ENCODE peak calls at places on chromosomes 16 and 17, in five cellular contexts. A is left ventricle myocardium superior, C is T-helper 1 cell, D is H9, R is fibroblast of pulmonary artery. L is an unnamed sample.

GRCh38 chr16:86971251-86971650 is 345.9 kb downstream of the C16orf95 start:
- DNase-seq in A (peak), C (no peak), D (no peak), R (no peak), L (no peak)

GRCh38 chr17:8072727-8073461 is 14.6 kb downstream of the ALOX12B start:
- DNase-seq in A (no peak), C (no peak), D (peak), R (no peak), L (no peak)

GRCh38 chr17:40886090-40886489 is 1.0 kb upstream of the KRT20 start:
- DNase-seq in A (no peak), C (no peak), D (no peak), R (peak), L (no peak)

GRCh38 chr16:81181013-81181720 is 57.3 kb upstream of the BCO1 start:
- DNase-seq in A (peak), C (no peak), D (peak), R (peak), L (no peak)

GRCh38 chr17:42155614-42156045 is 841 bp upstream of the RAB5C start:
- DNase-seq in A (no peak), C (no peak), D (peak), R (no peak), L (no peak)

GRCh38 chr17:50452627-50453300 is 15.9 kb downstream of the CHAD start:
- DNase-seq in A (no peak), C (no peak), D (no peak), R (peak), L (no peak)

GRCh38 chr17:73052923-73053322 is 39.6 kb downstream of the SLC39A11 start:
- DNase-seq in A (no peak), C (no peak), D (no peak), R (no peak), L (no peak)

GRCh38 chr16:73152731-73153130 is 104.8 kb upstream of the ZFHX3 start:
- DNase-seq in A (no peak), C (no peak), D (peak), R (no peak), L (no peak)

GRCh38 chr17:49646391-49647255 is 31.3 kb downstream of the SPOP start:
- DNase-seq in A (no peak), C (no peak), D (peak), R (peak), L (no peak)

GRCh38 chr17:63843387-63844292 is 1.2 kb upstream of the SMARCD2 start:
- DNase-seq in A (peak), C (no peak), D (no peak), R (peak), L (no peak)

GRCh38 chr16:9941245-9941644 is 241.0 kb downstream of the GRIN2A start:
- DNase-seq in A (no peak), C (no peak), D (no peak), R (no peak), L (no peak)

GRCh38 chr16:56436258-56436657 is 10.9 kb upstream of the AMFR start:
- DNase-seq in A (no peak), C (no peak), D (no peak), R (no peak), L (no peak)

GRCh38 chr16:75385507-75386152 is 47.7 kb downstream of the CFDP1 start:
- DNase-seq in A (no peak), C (no peak), D (no peak), R (peak), L (no peak)

GRCh38 chr16:4314532-4315184 is 1.2 kb upstream of the GLIS2 start:
- DNase-seq in A (peak), C (no peak), D (peak), R (peak), L (no peak)

GRCh38 chr17:1109606-1110523 is 69.9 kb downstream of the ABR start:
- DNase-seq in A (peak), C (no peak), D (peak), R (no peak), L (peak)

GRCh38 chr16:59697746-59698145 is 963.6 kb upstream of the GOT2 start:
- DNase-seq in A (no peak), C (no peak), D (no peak), R (no peak), L (no peak)

GRCh38 chr17:17884281-17885028 is 47.7 kb upstream of the SREBF1 start:
- DNase-seq in A (no peak), C (no peak), D (no peak), R (no peak), L (no peak)

GRCh38 chr17:63783522-63783921 is 9.6 kb downstream of the DDX42 start:
- DNase-seq in A (no peak), C (no peak), D (no peak), R (no peak), L (no peak)

GRCh38 chr17:74332763-74333220 is 6.8 kb downstream of the KIF19 start:
- DNase-seq in A (no peak), C (no peak), D (no peak), R (no peak), L (no peak)

GRCh38 chr16:50281391-50282009 is 15.1 kb downstream of the ADCY7 start:
- DNase-seq in A (peak), C (no peak), D (no peak), R (no peak), L (no peak)

GRCh38 chr17:16491131-16491702 is 776 bp downstream of the LRRC75A start:
- DNase-seq in A (peak), C (no peak), D (peak), R (no peak), L (no peak)

GRCh38 chr16:85616608-85617311 is 3.6 kb downstream of the GSE1 start:
- DNase-seq in A (peak), C (no peak), D (no peak), R (no peak), L (peak)

GRCh38 chr17:10792156-10792555 is 11.7 kb downstream of the TMEM238L start:
- DNase-seq in A (no peak), C (no peak), D (no peak), R (no peak), L (no peak)

L was measured in activated B cell treated with CpG ODN at 0.5 μM for 24 hours.